ENCODE peak calls at places on chromosomes 4 and X, in nine cellular contexts. A is stomach; W is tibial artery; Y is right cardiac atrium; T is CD4-positive, alpha-beta memory T cell; Z is CD8-positive, alpha-beta T cell; C is NT2/D1; U is pancreas; D is CD4-positive, CD25-positive, alpha-beta regulatory T cell. E is an unnamed sample.

GRCh38 chrX:56790778-56791177 is 61.7 kb downstream of the NBDY start:
- DNase-seq in A (peak; percentile 3), W (no peak), Y (no peak), T (no peak), Z (peak; percentile 1), C (no peak), U (no peak), D (no peak), E (no peak)

GRCh38 chrX:15436220-15436619 is 52.0 kb upstream of the VEGFD start:
- DNase-seq in A (no peak), W (no peak), Y (no peak), T (no peak), Z (no peak), C (no peak), U (no peak), D (no peak), E (no peak)

GRCh38 chr4:48664938-48665337 is 115.1 kb downstream of the FRYL start:
- DNase-seq in A (no peak), W (no peak), Y (no peak), T (no peak), Z (no peak), C (no peak), U (no peak), D (no peak), E (no peak)

GRCh38 chr4:41258783-41259182 is 2.1 kb downstream of the UCHL1 start:
- DNase-seq in A (no peak), W (no peak), Y (peak; percentile 48), T (no peak), Z (no peak), C (no peak), U (no peak), D (no peak), E (no peak)

GRCh38 chr4:123031664-123032063 is 109.3 kb upstream of the NUDT6 start:
- DNase-seq in A (no peak), W (no peak), Y (no peak), T (no peak), Z (no peak), C (no peak), U (no peak), D (no peak), E (no peak)

GRCh38 chr4:39825090-39825489 is 127.2 kb downstream of the UBE2K start:
- DNase-seq in A (no peak), W (no peak), Y (no peak), T (no peak), Z (no peak), C (no peak), U (no peak), D (no peak), E (no peak)

GRCh38 chrX:107628662-107629532 is 587 bp downstream of the PRPS1 start:
- DNase-seq in A (no peak), W (peak; percentile 29), Y (peak; percentile 54), T (peak; percentile 77), Z (peak; percentile 36), C (no peak), U (peak; percentile 5), D (peak; percentile 65), E (peak; percentile 37)

GRCh38 chr4:128827280-128827679 is 17.8 kb downstream of the JADE1 start:
- DNase-seq in A (no peak), W (no peak), Y (no peak), T (no peak), Z (no peak), C (no peak), U (no peak), D (no peak), E (no peak)

GRCh38 chr4:24121395-24122175 is 231.7 kb upstream of the PPARGC1A start:
- DNase-seq in A (no peak), W (no peak), Y (no peak), T (no peak), Z (no peak), C (no peak), U (no peak), D (no peak), E (no peak)

GRCh38 chrX:131288738-131289511 is at the start of gene IGSF1:
- DNase-seq in A (no peak), W (no peak), Y (peak; percentile 72), T (no peak), Z (no peak), C (peak; percentile 30), U (peak; percentile 34), D (no peak), E (no peak)

GRCh38 chrX:134548257-134548732 is 88.3 kb downstream of the HPRT1 start:
- DNase-seq in A (no peak), W (no peak), Y (no peak), T (no peak), Z (no peak), C (no peak), U (no peak), D (peak; percentile 22), E (no peak)

GRCh38 chrX:68830486-68831404 is 1.9 kb downstream of the EFNB1 start:
- DNase-seq in A (no peak), W (no peak), Y (no peak), T (no peak), Z (peak; percentile 4), C (no peak), U (no peak), D (no peak), E (no peak)

GRCh38 chrX:68831405-68832100 is 2.7 kb downstream of the EFNB1 start:
- DNase-seq in A (no peak), W (no peak), Y (no peak), T (no peak), Z (peak; percentile 2), C (no peak), U (no peak), D (no peak), E (no peak)

GRCh38 chrX:68832516-68833447 is 4.0 kb downstream of the EFNB1 start:
- DNase-seq in A (no peak), W (no peak), Y (no peak), T (no peak), Z (peak; percentile 2), C (no peak), U (no peak), D (no peak), E (no peak)

GRCh38 chrX:68833448-68833805 is 4.6 kb downstream of the EFNB1 start:
- DNase-seq in A (no peak), W (no peak), Y (no peak), T (no peak), Z (peak; percentile 1), C (no peak), U (no peak), D (no peak), E (no peak)

GRCh38 chrX:68832101-68832416 is 3.2 kb downstream of the EFNB1 start:
- DNase-seq in A (peak; percentile 45), W (peak; percentile 68), Y (peak; percentile 78), T (no peak), Z (peak; percentile 6), C (no peak), U (no peak), D (no peak), E (no peak)
- H3K4me3 ChIP-seq in A (peak overlapping the region; percentile 71), W (peak overlapping the region; percentile 83), Y (peak overlapping the region; percentile 92), T (no peak overlapping the region), Z (no peak overlapping the region), C (peak overlapping the region; percentile 40), U (no peak overlapping the region), D (no peak overlapping the region), E (no peak overlapping the region)

DNA sequence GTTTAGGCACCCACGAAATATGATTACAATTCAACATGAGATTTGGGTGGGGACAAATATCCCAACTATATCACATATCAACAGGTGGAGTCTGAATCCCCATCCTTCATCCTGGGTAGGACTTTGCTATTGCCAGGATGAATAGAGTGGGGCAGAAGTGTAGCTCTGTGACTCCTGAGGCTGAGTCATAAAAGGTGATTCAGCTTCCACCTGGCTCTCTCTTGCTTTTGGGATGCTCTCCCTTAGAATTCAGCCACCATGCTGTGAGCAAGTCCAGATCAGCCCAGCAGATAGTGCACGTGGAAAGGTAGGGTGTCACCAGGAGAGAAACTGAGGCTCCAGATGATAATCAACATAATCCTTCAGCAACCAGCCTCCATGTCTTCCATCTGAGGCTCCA is 193.8 kb upstream of the BCOR start:
- DNase-seq in A (no peak), W (no peak), Y (no peak), T (no peak), Z (no peak), C (no peak), U (no peak), D (no peak), E (no peak)
- H3K9me3 ChIP-seq in A (peaks cover 27% of the 10 kb centered on the region), W (peaks cover 7% of the 10 kb centered on the region), Y (no peaks in the 10 kb centered on the region), T (no peaks in the 10 kb centered on the region), Z (no peaks in the 10 kb centered on the region), C (peaks cover 7% of the 10 kb centered on the region), U (no peaks in the 10 kb centered on the region), D (no peaks in the 10 kb centered on the region), E (no peaks in the 10 kb centered on the region)

GRCh38 chr4:71832049-71832448 is 48.2 kb upstream of the GC start:
- DNase-seq in A (no peak), W (no peak), Y (no peak), T (no peak), Z (no peak), C (no peak), U (no peak), D (no peak), E (no peak)

GRCh38 chr4:71830497-71831178 is 46.8 kb upstream of the GC start:
- DNase-seq in A (no peak), W (no peak), Y (no peak), T (no peak), Z (no peak), C (no peak), U (no peak), D (no peak), E (no peak)

GRCh38 chr4:71827811-71828210 is 43.9 kb upstream of the GC start:
- DNase-seq in A (no peak), W (no peak), Y (no peak), T (no peak), Z (no peak), C (peak; percentile 25), U (no peak), D (no peak), E (no peak)

GRCh38 chr4:71833175-71833900 is 49.5 kb upstream of the GC start:
- DNase-seq in A (peak; percentile 58), W (no peak), Y (no peak), T (no peak), Z (no peak), C (no peak), U (no peak), D (no peak), E (no peak)

DNA sequence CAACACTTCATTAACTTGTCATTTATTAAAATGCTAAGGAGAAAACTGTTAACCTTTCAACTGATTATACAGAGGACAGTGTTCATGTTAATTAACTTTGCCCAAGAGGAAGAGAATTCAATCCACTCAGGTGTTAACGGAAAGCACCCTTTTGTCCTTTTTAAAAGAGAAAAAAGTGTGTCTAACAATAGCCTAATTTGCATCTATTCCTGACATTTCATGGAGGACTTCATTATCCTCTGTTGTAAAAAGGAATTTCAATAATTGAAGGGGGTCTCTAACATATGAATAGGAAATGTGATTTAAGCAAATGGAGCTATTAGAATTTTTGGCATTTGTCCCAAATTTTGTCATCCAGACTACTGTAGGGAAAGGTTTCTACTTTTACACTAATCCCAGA is 44.6 kb upstream of the GC start:
- DNase-seq in A (no peak), W (no peak), Y (no peak), T (no peak), Z (no peak), C (no peak), U (no peak), D (no peak), E (no peak)
- H3K4me3 ChIP-seq in A (no peak overlapping the region), W (no peak overlapping the region), Y (no peak overlapping the region), T (no peak overlapping the region), Z (no peak overlapping the region), C (no peak overlapping the region), U (no peak overlapping the region), D (no peak overlapping the region), E (no peak overlapping the region)

DNA sequence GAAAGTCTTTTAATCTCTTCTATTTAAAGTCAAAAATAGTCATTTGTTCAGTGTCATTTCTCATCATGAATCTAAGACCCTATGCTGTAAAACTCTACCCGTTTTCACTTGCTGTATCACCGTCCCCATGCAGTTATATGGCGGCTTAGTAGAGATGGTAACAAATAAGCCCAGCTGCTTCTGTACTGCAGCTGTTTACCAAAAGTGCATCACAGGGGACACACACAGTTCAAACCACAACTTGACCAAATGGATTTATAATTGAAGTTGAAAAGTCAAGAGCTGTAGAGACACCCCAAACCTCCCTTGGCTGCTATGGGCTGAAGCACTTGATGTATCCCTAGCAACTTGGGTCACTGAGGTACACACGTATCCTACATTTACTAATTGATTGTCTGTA is 219.0 kb upstream of the FGF13 start:
- DNase-seq in A (no peak), W (no peak), Y (no peak), T (no peak), Z (no peak), C (no peak), U (no peak), D (no peak), E (no peak)
- H3K9me3 ChIP-seq in A (no peaks in the 10 kb centered on the region), W (no peaks in the 10 kb centered on the region), Y (no peaks in the 10 kb centered on the region), T (no peaks in the 10 kb centered on the region), Z (no peaks in the 10 kb centered on the region), C (no peaks in the 10 kb centered on the region), U (no peaks in the 10 kb centered on the region), D (no peaks in the 10 kb centered on the region), E (no peaks in the 10 kb centered on the region)